ENCODE peak calls at places on chromosome 3, in four cellular contexts. I, S, L and Y are unnamed samples.

GRCh38 chr3:44021646-44022594 is 219.8 kb upstream of the TOPAZ1 start:
- DNase-seq in I (no peak), S (no peak), L (no peak), Y (no peak)

GRCh38 chr3:10738688-10739372 is 77.2 kb upstream of the SLC6A11 start:
- DNase-seq in I (peak; percentile 82), S (peak; percentile 72), L (peak; percentile 81), Y (peak; percentile 80)

GRCh38 chr3:126912027-126912422 is 70.9 kb upstream of the PLXNA1 start:
- DNase-seq in I (no peak), S (no peak), L (no peak), Y (no peak)

GRCh38 chr3:189684317-189684716 is 53.1 kb downstream of the TP63 start:
- DNase-seq in I (no peak), S (no peak), L (no peak), Y (no peak)

GRCh38 chr3:176578316-176578715 is 619.0 kb downstream of the TBL1XR1 start:
- DNase-seq in I (no peak), S (no peak), L (no peak), Y (no peak)

GRCh38 chr3:61914277-61914676 is 352.9 kb downstream of the PTPRG start:
- DNase-seq in I (no peak), S (no peak), L (no peak), Y (no peak)

GRCh38 chr3:182973047-182973446 is 7.3 kb downstream of the DCUN1D1 start:
- DNase-seq in I (no peak), S (no peak), L (no peak), Y (no peak)

GRCh38 chr3:171458056-171458856 is 1.9 kb downstream of the TNIK start:
- DNase-seq in I (no peak), S (no peak), L (peak; percentile 46), Y (no peak)